ENCODE peak calls at places on chromosomes 5 and 9, in ten cellular contexts. U, Y, C, Q, H, L, D, A, V and P are unnamed samples.

GRCh38 chr9:137975936-137976565 is 98.5 kb downstream of the CACNA1B start:
- DNase-seq in H (no peak), Q (no peak), L (no peak), C (no peak), U (no peak), Y (no peak), D (no peak), A (no peak), V (no peak), P (no peak)

GRCh38 chr5:157680239-157680638 is 8.9 kb downstream of the C5orf52 start:
- DNase-seq in Q (no peak), D (no peak), A (no peak), L (no peak), V (no peak), Y (no peak), C (no peak), H (no peak), U (no peak), P (no peak)

GRCh38 chr9:136651859-136652258 is 10.9 kb upstream of the EGFL7 start:
- DNase-seq in U (no peak), Q (no peak), H (no peak), C (no peak), V (no peak), L (no peak), D (no peak), Y (no peak), A (no peak), P (no peak)

GRCh38 chr9:128420060-128420650 is 502 bp upstream of the CERCAM start:
- DNase-seq in Q (peak), Y (no peak), L (no peak), D (peak), A (peak), H (peak), V (peak), U (peak), C (peak), P (peak)

GRCh38 chr5:59529286-59529685 is 364.2 kb downstream of the PDE4D start:
- DNase-seq in H (no peak), Q (no peak), Y (no peak), V (no peak), U (no peak), C (no peak), D (no peak), A (no peak), L (no peak), P (no peak)

GRCh38 chr5:174418809-174419522 is 305.4 kb upstream of the MSX2 start:
- DNase-seq in A (no peak), H (no peak), D (no peak), C (no peak), U (peak), Q (no peak), Y (no peak), L (no peak), V (no peak), P (no peak)

GRCh38 chr5:126801992-126802294 is 25.0 kb downstream of the LMNB1 start:
- DNase-seq in A (no peak), Q (peak), V (no peak), L (peak), D (peak), C (peak), H (peak), Y (no peak), U (no peak), P (peak)

GRCh38 chr5:50320131-50320749 is 120.8 kb downstream of the EMB start:
- DNase-seq in A (no peak), V (no peak), H (peak), Q (no peak), D (peak), Y (no peak), U (no peak), L (no peak), C (no peak), P (peak)

GRCh38 chr5:92353107-92354030 is 970.3 kb upstream of the ARRDC3 start:
- DNase-seq in A (no peak), Y (no peak), H (peak), U (no peak), L (no peak), Q (peak), D (no peak), V (no peak), C (peak), P (no peak)

GRCh38 chr5:157506066-157506590 is 46.1 kb downstream of the NIPAL4 start:
- DNase-seq in A (no peak), U (no peak), C (no peak), Q (peak), H (no peak), D (no peak), Y (no peak), L (no peak), V (no peak), P (no peak)

GRCh38 chr5:123036391-123037103 is at the start of gene PPIC:
- DNase-seq in C (peak), Y (no peak), Q (peak), A (peak), L (peak), H (peak), D (peak), V (peak), U (peak), P (no peak)

GRCh38 chr5:58188287-58188651 is 271.6 kb downstream of the PLK2 start:
- DNase-seq in L (no peak), D (peak), H (peak), A (no peak), Y (no peak), V (no peak), U (peak), C (peak), Q (peak), P (no peak)

GRCh38 chr5:94847726-94848125 is 229.3 kb downstream of the SLF1 start:
- DNase-seq in L (no peak), U (no peak), D (no peak), A (no peak), Y (no peak), V (no peak), C (no peak), Q (no peak), H (no peak), P (peak)

GRCh38 chr9:69546265-69546664 is 125.9 kb downstream of the APBA1 start:
- DNase-seq in V (peak), Q (peak), L (peak), U (no peak), A (no peak), H (no peak), C (peak), D (peak), Y (no peak), P (no peak)

GRCh38 chr5:61254969-61255555 is 77.0 kb upstream of the ZSWIM6 start:
- DNase-seq in V (no peak), D (peak), U (peak), Y (no peak), C (no peak), H (peak), L (no peak), Q (no peak), A (no peak), P (no peak)

GRCh38 chr5:122078116-122078865 is at the start of gene LOX:
- DNase-seq in V (no peak), H (peak), L (no peak), A (no peak), C (peak), Q (peak), Y (no peak), D (peak), U (peak), P (no peak)

GRCh38 chr5:43036409-43036808 is 3.7 kb downstream of the ANXA2R start:
- DNase-seq in L (no peak), D (no peak), V (no peak), H (no peak), Y (no peak), C (no peak), Q (no peak), A (no peak), U (no peak), P (no peak)

GRCh38 chr9:81759680-81760215 is 70.4 kb upstream of the TLE1 start:
- DNase-seq in H (peak), L (no peak), D (peak), A (no peak), U (no peak), V (no peak), Y (no peak), C (peak), Q (peak), P (no peak)